ENCODE peak calls at places on chromosome 14, in four cellular contexts. W, T, E and F are unnamed samples. For H3K4me1, the result is how much of the 10 kb centered on the place peaks cover.

GRCh38 chr14:100605706-100606686 is 18.8 kb upstream of the BEGAIN start:
- DNase-seq in W (no peak), T (no peak), E (no peak), F (no peak)

GRCh38 chr14:30138517-30138916 is 210.9 kb upstream of the PRKD1 start:
- DNase-seq in W (no peak), T (no peak), E (no peak), F (no peak)

GRCh38 chr14:68890173-68890931 is 88.8 kb downstream of the ACTN1 start:
- DNase-seq in W (no peak), T (no peak), E (no peak), F (peak)

GRCh38 chr14:31898835-31899528 is 178.1 kb upstream of the ARHGAP5 start:
- DNase-seq in W (no peak), T (peak), E (no peak), F (no peak)

GRCh38 chr14:54737132-54737711 is 165.4 kb downstream of the GCH1 start:
- DNase-seq in W (no peak), T (no peak), E (no peak), F (no peak)

GRCh38 chr14:102264775-102265174 is 40.2 kb downstream of the MOK start:
- DNase-seq in W (no peak), T (no peak), E (no peak), F (peak)

GRCh38 chr14:94768141-94768520 is 1.8 kb downstream of the GSC start:
- DNase-seq in W (no peak), T (no peak), E (no peak), F (no peak)

GRCh38 chr14:29803045-29803444 is 124.6 kb downstream of the PRKD1 start:
- DNase-seq in W (no peak), T (no peak), E (no peak), F (no peak)

GRCh38 chr14:92515510-92516343 is 2.1 kb downstream of the RIN3 start:
- DNase-seq in W (no peak), T (no peak), E (no peak), F (no peak)

GRCh38 chr14:99245541-99246511 is 26.2 kb downstream of the BCL11B start:
- DNase-seq in W (no peak), T (no peak), E (no peak), F (no peak)

GRCh38 chr14:73945159-73945670 is 4.7 kb downstream of the FAM161B start:
- DNase-seq in W (no peak), T (peak), E (peak), F (no peak)

DNA sequence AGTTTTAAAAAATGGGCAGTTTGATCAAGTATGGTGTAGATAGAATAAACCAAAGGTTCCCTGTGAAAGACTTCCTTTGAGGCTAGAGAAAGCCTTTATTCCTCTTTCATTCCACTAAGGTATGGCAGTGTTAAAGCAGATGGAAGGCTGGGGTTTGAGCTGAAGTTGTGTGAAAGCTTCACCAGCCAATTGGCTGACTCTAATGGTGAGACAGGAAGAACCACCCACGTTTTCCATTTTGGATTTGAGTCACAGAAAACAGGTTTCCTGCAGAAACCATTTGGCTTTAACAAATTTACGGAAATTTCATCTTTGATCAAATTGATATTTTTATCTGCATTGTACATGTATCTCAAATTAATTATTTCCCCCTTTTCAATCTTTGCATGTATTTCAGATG is 455.0 kb downstream of the PCNX1 start:
- DNase-seq in W (no peak), T (no peak), E (no peak), F (no peak)
- H3K4me3 ChIP-seq in W (no peak), T (no peak), E (no peak), F (no peak)

GRCh38 chr14:60311417-60311816 is 62.4 kb downstream of the PPM1A start:
- DNase-seq in W (no peak), T (peak), E (no peak), F (peak)
- H3K4me1 ChIP-seq in W (under half), T (under half), E (under half), F (under half)

GRCh38 chr14:22776215-22776614 is 9.7 kb downstream of the OXA1L start:
- DNase-seq in W (no peak), T (no peak), E (no peak), F (no peak)

GRCh38 chr14:22781606-22782000 is 15.1 kb downstream of the OXA1L start:
- DNase-seq in W (no peak), T (no peak), E (no peak), F (no peak)

GRCh38 chr14:22780941-22781605 is 14.6 kb downstream of the OXA1L start:
- DNase-seq in W (no peak), T (peak), E (no peak), F (no peak)

GRCh38 chr14:22780105-22780679 is 13.7 kb downstream of the OXA1L start:
- DNase-seq in W (no peak), T (no peak), E (peak), F (no peak)
- H3K4me3 ChIP-seq in W (no peak), T (no peak), E (no peak), F (no peak)

GRCh38 chr14:34062353-34062973 is 111.6 kb upstream of the EGLN3 start:
- DNase-seq in W (no peak), T (no peak), E (no peak), F (no peak)

GRCh38 chr14:34064349-34064748 is 113.5 kb upstream of the EGLN3 start:
- DNase-seq in W (no peak), T (no peak), E (no peak), F (no peak)

GRCh38 chr14:34065222-34065621 is 114.3 kb upstream of the EGLN3 start:
- DNase-seq in W (no peak), T (no peak), E (no peak), F (no peak)

GRCh38 chr14:34063042-34063441 is 112.2 kb upstream of the EGLN3 start:
- DNase-seq in W (no peak), T (no peak), E (no peak), F (no peak)

DNA sequence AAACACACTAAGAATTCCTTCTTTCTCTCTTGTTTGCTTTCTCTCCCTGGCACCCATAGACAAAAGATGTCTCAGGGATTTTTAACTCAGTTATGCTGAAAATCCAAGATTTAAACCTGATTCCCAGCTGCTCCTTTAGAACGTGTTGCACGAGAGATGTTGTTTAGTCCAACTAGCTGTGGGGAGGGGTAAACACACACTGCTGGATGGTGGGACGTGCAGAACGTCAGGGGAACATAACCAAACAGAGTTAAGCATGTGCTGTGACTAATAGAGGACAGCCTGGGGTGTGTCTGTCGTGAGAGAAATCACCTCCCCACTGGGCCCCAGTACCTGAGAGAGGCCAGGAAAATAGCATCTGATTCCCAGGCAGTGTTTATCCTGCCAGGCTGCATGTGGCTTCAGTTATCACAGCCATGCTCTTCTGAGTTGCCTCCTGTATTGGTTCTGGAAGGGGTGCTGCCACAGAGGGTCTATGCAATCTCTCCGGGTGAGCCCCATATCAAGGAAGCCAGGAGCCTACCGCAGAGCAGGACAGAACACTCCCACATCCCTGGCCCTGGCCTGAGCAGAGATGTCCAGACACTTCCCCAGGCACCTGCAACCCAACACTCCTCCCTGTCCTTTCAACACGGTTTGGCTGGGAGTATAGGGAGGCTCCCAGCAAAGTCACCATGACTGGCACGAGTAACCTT is 112.7 kb upstream of the EGLN3 start:
- DNase-seq in W (no peak), T (no peak), E (no peak), F (no peak)
- H3K4me1 ChIP-seq in W (under half), T (under half), E (under half), F (under half)

GRCh38 chr14:51239813-51240803 is at the start of gene TMX1:
- DNase-seq in W (peak), T (peak), E (peak), F (peak)
- H3K4me3 ChIP-seq in W (peak), T (peak), E (peak), F (peak)

GRCh38 chr14:50101417-50101816 is 15.0 kb downstream of the VCPKMT start:
- DNase-seq in W (no peak), T (peak), E (no peak), F (no peak)

GRCh38 chr14:50103558-50103957 is 12.8 kb downstream of the VCPKMT start:
- DNase-seq in W (no peak), T (no peak), E (no peak), F (no peak)

GRCh38 chr14:50100824-50101223 is 15.5 kb downstream of the VCPKMT start:
- DNase-seq in W (no peak), T (peak), E (no peak), F (no peak)

GRCh38 chr14:50095895-50096294 is 20.5 kb downstream of the VCPKMT start:
- DNase-seq in W (no peak), T (peak), E (no peak), F (no peak)

DNA sequence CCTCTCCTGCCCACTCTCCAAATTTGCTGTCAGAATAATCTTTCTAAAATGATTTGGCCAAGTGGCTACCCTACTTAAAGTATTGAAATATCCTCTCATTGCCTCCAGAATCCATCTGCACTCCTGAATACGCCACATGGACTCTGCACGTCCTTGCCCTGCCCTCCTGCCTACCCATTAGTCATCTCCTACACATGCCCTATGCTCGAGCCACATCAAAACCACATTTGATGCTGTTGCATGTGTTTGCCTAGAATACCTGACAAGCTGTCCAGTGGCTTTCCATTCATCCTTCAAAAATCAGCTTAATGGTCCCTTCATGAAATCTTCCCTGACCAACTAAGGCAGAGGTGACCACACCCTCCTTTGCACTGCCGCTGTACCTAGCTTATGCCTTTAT is 17.0 kb downstream of the VCPKMT start:
- DNase-seq in W (no peak), T (peak), E (no peak), F (no peak)
- H3K4me1 ChIP-seq in W (half or more), T (under half), E (under half), F (under half)

GRCh38 chr14:41604793-41605534 is 1.7 kb upstream of the LRFN5 start:
- DNase-seq in W (no peak), T (no peak), E (no peak), F (peak)

GRCh38 chr14:41607966-41608663 is 1.4 kb downstream of the LRFN5 start:
- DNase-seq in W (no peak), T (no peak), E (no peak), F (no peak)

GRCh38 chr14:41606249-41607118 is at the start of gene LRFN5:
- DNase-seq in W (no peak), T (peak), E (no peak), F (peak)

GRCh38 chr14:41607119-41607785 is 576 bp downstream of the LRFN5 start:
- DNase-seq in W (no peak), T (no peak), E (no peak), F (no peak)

GRCh38 chr14:41605550-41606248 is 977 bp upstream of the LRFN5 start:
- DNase-seq in W (no peak), T (no peak), E (no peak), F (no peak)
- H3K4me3 ChIP-seq in W (peak), T (no peak), E (peak), F (no peak)